ENCODE peak calls at places on chromosomes 5 and 9, in six cellular contexts. N, J, V, E, Q and K are unnamed samples.

GRCh38 chr5:60014331-60014730 is 120.8 kb upstream of the PDE4D start:
- DNase-seq in E (no peak), N (no peak), V (no peak), Q (no peak), J (no peak), K (no peak)

GRCh38 chr5:120405923-120406322 is 58.2 kb upstream of the PRR16 start:
- DNase-seq in E (no peak), J (no peak), V (no peak), N (no peak), Q (no peak), K (no peak)

GRCh38 chr9:88993871-88994819 is 2.9 kb downstream of the S1PR3 start:
- DNase-seq in E (no peak), J (no peak), Q (no peak), N (peak), V (peak), K (no peak)

GRCh38 chr5:1521054-1521453 is 2.7 kb downstream of the LPCAT1 start:
- DNase-seq in J (no peak), Q (peak), N (peak), E (no peak), V (no peak), K (peak)

GRCh38 chr9:106287108-106287631 is 575.8 kb upstream of the ZNF462 start:
- DNase-seq in Q (no peak), N (peak), V (no peak), J (no peak), E (no peak), K (no peak)

GRCh38 chr9:81665514-81665838 is 23.9 kb downstream of the TLE1 start:
- DNase-seq in E (no peak), N (no peak), Q (no peak), J (no peak), V (no peak), K (no peak)

GRCh38 chr9:107541523-107541922 is 52.0 kb upstream of the KLF4 start:
- DNase-seq in E (no peak), J (peak), V (no peak), Q (no peak), N (no peak), K (no peak)

GRCh38 chr5:60382761-60383160 is 317.2 kb downstream of the DEPDC1B start:
- DNase-seq in V (no peak), Q (peak), N (no peak), E (no peak), J (no peak), K (no peak)

GRCh38 chr5:155943516-155944407 is 383.2 kb upstream of the SGCD start:
- DNase-seq in Q (peak), E (peak), N (peak), J (no peak), V (no peak), K (no peak)

GRCh38 chr5:117336208-117336607 is 761.6 kb upstream of the SEMA6A start:
- DNase-seq in V (no peak), E (no peak), Q (no peak), J (no peak), N (no peak), K (no peak)

GRCh38 chr5:41526699-41527098 is 16.3 kb upstream of the PLCXD3 start:
- DNase-seq in N (no peak), Q (no peak), E (no peak), J (no peak), V (no peak), K (no peak)

GRCh38 chr9:37449877-37450632 is 15.2 kb downstream of the ZBTB5 start:
- DNase-seq in V (no peak), Q (no peak), N (no peak), J (no peak), E (no peak), K (no peak)

GRCh38 chr5:32964246-32964645 is 253.1 kb downstream of the NPR3 start:
- DNase-seq in J (no peak), V (no peak), N (no peak), Q (no peak), E (no peak), K (no peak)

GRCh38 chr9:78930281-78930680 is 633.4 kb downstream of the PSAT1 start:
- DNase-seq in V (no peak), J (no peak), E (no peak), Q (no peak), N (no peak), K (no peak)

GRCh38 chr5:59034498-59035186 is 451.8 kb downstream of the RAB3C start:
- DNase-seq in V (no peak), Q (no peak), E (no peak), J (no peak), N (no peak), K (no peak)

GRCh38 chr5:178476531-178476930 is 113.7 kb downstream of the COL23A1 start:
- DNase-seq in V (no peak), N (no peak), E (no peak), Q (no peak), J (no peak), K (peak)

GRCh38 chr5:177357459-177358332 is at the start of gene RGS14:
- DNase-seq in Q (no peak), J (no peak), N (no peak), V (no peak), E (no peak), K (peak)

GRCh38 chr5:38104497-38105230 is 153.7 kb upstream of the EGFLAM start:
- DNase-seq in V (no peak), Q (no peak), N (no peak), J (no peak), E (peak), K (no peak)

GRCh38 chr9:110440796-110441195 is 103.1 kb upstream of the TXNDC8 start:
- DNase-seq in J (no peak), N (no peak), Q (no peak), E (no peak), V (no peak), K (no peak)

GRCh38 chr5:125848746-125849145 is 574.5 kb upstream of the GRAMD2B start:
- DNase-seq in V (no peak), N (no peak), E (no peak), Q (no peak), J (no peak), K (no peak)

GRCh38 chr5:125717209-125717608 is 706.0 kb upstream of the GRAMD2B start:
- DNase-seq in N (no peak), Q (no peak), J (no peak), V (no peak), E (peak), K (no peak)

GRCh38 chr5:133421394-133421793 is 190.9 kb downstream of the FSTL4 start:
- DNase-seq in V (peak), E (no peak), J (peak), Q (no peak), N (no peak), K (peak)

GRCh38 chr5:94157704-94158608 is 416.6 kb upstream of the POU5F2 start:
- DNase-seq in J (no peak), V (no peak), E (no peak), Q (no peak), N (no peak), K (no peak)

GRCh38 chr5:150765789-150766149 is 7.0 kb upstream of the DCTN4 start:
- DNase-seq in J (no peak), N (no peak), Q (no peak), V (no peak), E (no peak), K (no peak)

GRCh38 chr5:126575644-126576043 is 19.4 kb downstream of the ALDH7A1 start:
- DNase-seq in Q (no peak), V (no peak), E (no peak), J (no peak), N (no peak), K (no peak)

GRCh38 chr9:37745970-37746369 is 7.6 kb upstream of the TRMT10B start:
- DNase-seq in Q (no peak), E (no peak), V (no peak), J (no peak), N (no peak), K (peak)

GRCh38 chr5:16755641-16756040 is 138.8 kb upstream of the RETREG1 start:
- DNase-seq in Q (no peak), V (no peak), J (no peak), N (no peak), E (no peak), K (no peak)

GRCh38 chr9:127166111-127166510 is 43.7 kb upstream of the ANGPTL2 start:
- DNase-seq in J (no peak), N (no peak), E (no peak), Q (no peak), V (no peak), K (no peak)

GRCh38 chr5:15575566-15576195 is 75.7 kb downstream of the FBXL7 start:
- DNase-seq in N (no peak), Q (no peak), V (no peak), J (no peak), E (no peak), K (no peak)
- H3K4me3 ChIP-seq in N (no peak), Q (no peak), V (no peak), J (no peak), E (no peak), K (no peak)

DNA sequence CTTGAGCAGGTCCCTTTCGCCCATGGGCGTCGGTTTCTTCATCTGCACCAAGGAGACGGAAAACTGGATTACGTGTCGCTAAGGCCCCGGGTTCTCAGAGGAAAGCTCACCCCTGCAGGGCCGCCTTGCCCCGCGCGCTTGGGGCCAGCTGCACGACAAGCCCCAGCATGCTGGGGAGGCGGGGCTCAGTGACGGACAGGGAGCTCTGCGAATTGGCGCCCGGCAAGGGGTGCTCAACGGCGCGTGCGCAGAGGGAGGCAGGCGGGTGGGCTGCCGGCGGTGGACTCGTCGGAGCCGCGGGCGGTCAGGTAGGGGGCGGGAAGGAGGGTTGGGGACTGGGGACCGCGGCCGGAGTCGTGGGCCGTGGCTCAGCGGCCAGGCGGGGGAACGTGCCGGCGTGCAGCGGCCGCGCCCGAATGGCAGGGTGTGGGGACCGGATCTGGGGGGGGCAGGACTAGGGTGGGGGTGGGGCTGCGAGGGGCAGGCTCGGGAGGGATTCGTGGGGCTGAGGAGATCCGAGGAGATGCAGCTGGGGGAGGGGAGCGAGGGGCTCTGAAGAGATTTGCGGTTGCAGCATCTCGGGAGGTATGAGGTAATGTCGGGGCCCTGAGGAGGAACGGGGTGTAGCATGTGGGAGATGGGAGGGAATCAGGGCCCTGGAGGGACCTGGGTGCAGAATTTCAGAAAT is at the start of gene TRIM32:
- DNase-seq in Q (peak), V (no peak), N (peak), E (peak), J (peak), K (peak)
- TF ChIP-seq POLR2A in Q (peak), V (no peak), N (peak), E (peak), J (no peak), K (no peak)

DNA sequence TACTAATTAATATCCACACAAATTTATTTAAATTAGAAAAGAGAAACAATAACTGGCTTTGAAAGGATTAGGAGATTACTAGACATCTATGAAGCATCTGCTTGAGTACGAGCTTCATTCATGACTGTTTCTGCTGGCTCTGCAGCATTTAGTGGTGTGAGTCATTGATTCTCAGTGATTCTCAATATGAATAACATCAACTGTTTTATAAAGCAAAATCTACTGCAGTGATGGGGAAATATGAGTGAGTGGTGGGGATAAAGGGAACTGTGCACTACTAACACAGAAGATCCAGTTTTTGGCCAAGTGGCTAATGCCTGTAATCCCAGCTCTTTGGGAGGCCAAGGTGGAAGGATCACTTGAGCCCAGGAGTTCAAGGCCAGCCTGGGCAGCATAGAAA is 8.4 kb downstream of the FNBP1 start:
- DNase-seq in E (no peak), J (no peak), N (no peak), Q (no peak), V (no peak), K (no peak)
- H3K4me3 ChIP-seq in E (no peak), J (no peak), N (no peak), Q (no peak), V (no peak), K (no peak)

DNA sequence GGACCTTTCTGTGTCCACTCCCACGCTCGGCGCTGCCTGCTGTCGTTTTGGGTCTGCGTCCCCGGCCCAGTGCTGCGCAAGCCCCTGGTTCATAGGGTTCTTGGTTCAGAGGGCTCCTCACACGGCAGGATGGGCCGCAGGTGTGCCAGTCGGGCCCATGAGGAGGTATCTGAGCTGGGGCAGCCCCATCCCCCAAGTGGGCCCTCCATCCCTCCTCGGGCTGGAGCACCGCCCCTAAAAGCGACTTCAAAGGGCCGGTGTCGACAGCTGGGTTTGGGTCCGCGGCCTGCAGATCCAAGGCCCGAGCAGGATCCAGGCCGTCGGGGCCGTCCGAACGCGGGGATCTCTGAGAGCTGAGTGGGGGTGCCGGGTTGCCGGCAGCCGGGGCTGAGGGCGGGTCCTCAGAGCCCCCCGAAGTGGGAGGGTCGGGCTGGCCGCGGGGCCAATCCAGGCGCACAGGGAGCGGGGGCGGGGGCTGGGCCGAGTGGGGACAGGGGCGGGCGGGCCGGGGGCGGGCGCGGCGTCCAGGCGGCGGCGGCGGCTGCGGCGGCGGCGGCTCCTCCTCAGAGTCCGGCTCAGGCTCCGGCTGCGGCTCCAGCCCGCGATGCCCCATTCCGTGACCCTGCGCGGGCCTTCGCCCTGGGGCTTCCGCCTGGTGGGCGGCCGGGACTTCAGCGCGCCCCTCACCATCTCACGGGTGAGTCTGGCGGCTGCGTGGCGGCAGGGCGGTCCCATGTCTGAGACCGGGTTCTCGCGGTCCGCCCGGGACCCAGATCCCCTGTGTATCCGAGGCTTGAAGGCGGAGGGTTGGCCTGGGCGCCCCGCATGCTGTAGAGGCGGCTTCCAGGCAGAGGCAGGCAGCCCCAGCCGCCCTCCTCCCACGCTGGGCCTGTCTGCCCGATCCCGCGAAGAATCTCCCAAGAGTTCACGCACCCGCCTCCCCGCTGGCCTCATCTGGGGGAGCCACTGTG is at the start of gene PDLIM4:
- DNase-seq in N (peak), V (no peak), E (no peak), J (no peak), Q (peak), K (no peak)
- TF ChIP-seq POLR2A in N (peak), V (no peak), E (no peak), J (no peak), Q (no peak), K (no peak)

GRCh38 chr5:132420706-132421272 is 51.3 kb downstream of the SLC22A5 start:
- DNase-seq in Q (no peak), N (no peak), V (no peak), J (no peak), E (no peak), K (no peak)
- H3K4me3 ChIP-seq in Q (no peak), N (no peak), V (no peak), J (no peak), E (no peak), K (no peak)

DNA sequence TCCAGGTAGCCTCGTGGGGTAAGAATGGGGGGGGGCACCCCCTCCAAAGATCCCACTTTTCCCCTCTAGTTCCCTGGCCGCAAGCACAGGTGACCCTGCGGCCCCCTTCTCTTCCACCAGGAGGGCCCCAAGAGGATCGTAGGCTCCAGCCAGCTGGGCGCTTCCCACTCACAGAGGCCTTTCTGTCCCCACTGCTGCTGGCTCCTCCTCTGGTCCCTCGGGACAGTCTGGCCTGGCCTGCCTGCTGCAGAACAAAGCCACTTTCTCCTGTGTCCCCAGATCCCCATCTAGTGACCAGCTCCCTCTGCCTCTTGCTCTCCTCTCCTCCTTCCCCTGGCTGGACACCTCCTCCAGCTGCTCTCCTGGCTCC is 534 bp upstream of the SAPCD2 start:
- DNase-seq in J (no peak), N (no peak), V (no peak), E (peak), Q (peak), K (no peak)
- TF ChIP-seq POLR2A in J (no peak), N (no peak), V (no peak), E (no peak), Q (no peak), K (no peak)

GRCh38 chr5:138438724-138439536 is at the start of gene REEP2:
- DNase-seq in J (no peak), N (no peak), V (no peak), E (no peak), Q (peak), K (peak)

GRCh38 chr5:138438003-138438723 is 694 bp upstream of the REEP2 start:
- DNase-seq in Q (no peak), J (no peak), E (no peak), V (no peak), N (no peak), K (peak)

GRCh38 chr5:138441221-138441620 is 2.4 kb downstream of the REEP2 start:
- DNase-seq in Q (no peak), V (no peak), E (no peak), N (no peak), J (no peak), K (no peak)

GRCh38 chr5:138439537-138440225 is 824 bp downstream of the REEP2 start:
- DNase-seq in N (no peak), Q (no peak), V (peak), J (no peak), E (no peak), K (peak)

GRCh38 chr5:138440226-138441073 is 1.6 kb downstream of the REEP2 start:
- DNase-seq in V (peak), J (no peak), E (no peak), Q (no peak), N (no peak), K (peak)
- H3K4me3 ChIP-seq in V (peak), J (no peak), E (peak), Q (no peak), N (no peak), K (no peak)

DNA sequence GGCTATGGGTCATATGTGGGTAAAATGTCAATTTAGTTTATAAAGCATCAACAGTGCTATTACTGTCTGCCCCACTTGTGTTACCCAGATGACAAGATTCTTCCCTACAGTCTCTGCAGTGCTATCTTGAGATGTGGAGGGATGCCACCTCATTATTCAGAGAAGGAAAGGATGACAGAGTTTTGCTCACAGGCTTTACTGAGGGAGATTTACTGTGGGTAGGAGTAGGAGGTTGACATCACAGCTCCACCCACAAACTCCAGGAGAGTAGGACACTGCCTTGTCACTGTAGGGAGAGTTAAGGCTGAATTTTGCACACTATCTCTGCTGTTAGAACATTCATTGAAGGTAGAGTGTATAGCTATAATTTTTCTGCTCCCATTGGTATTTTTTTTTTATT is 359.2 kb downstream of the HTR1A start:
- DNase-seq in E (no peak), Q (no peak), J (no peak), N (no peak), V (no peak), K (no peak)
- TF ChIP-seq POLR2A in E (no peak), Q (no peak), J (no peak), N (no peak), V (no peak), K (no peak)